ENCODE peak calls at places on chromosomes 13 and 19, in nine cellular contexts. K is left cardiac atrium; J is astrocyte of the spinal cord; G is activated CD4-positive, CD25-positive, alpha-beta regulatory T cell treated with anti-CD3 and anti-CD28 coated beads, Interleukin-2, amount 50 U/mL, for 16 hours; A is NCI-H526 treated with DMSO at 0.1 percent for 48 hours; Z is OCI-LY7; N is NCI-H1092; U is colonic mucosa; T is naive B cell. Y is an unnamed sample.

GRCh38 chr19:30393046-30393445 is 20.9 kb downstream of the ZNF536 start:
- DNase-seq in T (no peak), J (no peak), N (no peak), A (no peak), Z (no peak), U (no peak), K (no peak), G (no peak), Y (no peak)

GRCh38 chr19:926595-927043 is 784 bp downstream of the ARID3A start:
- DNase-seq in U (peak), Z (peak), J (peak), N (no peak), T (peak), G (no peak), K (peak), A (no peak), Y (no peak)

GRCh38 chr13:43785681-43786471 is 896 bp downstream of the ENOX1 start:
- DNase-seq in N (peak), T (peak), K (peak), Z (peak), A (peak), U (peak), G (no peak), J (peak), Y (no peak)

GRCh38 chr19:49430678-49431329 is 5.6 kb downstream of the GFY start:
- DNase-seq in U (no peak), G (no peak), K (no peak), Z (peak), A (no peak), J (no peak), T (no peak), N (no peak), Y (no peak)

GRCh38 chr13:59201836-59202235 is 961.9 kb downstream of the DIAPH3 start:
- DNase-seq in J (no peak), A (no peak), Z (no peak), U (no peak), K (no peak), T (no peak), N (no peak), G (no peak), Y (no peak)

GRCh38 chr19:10142701-10143375 is 23.1 kb upstream of the EIF3G start:
- DNase-seq in N (no peak), K (no peak), T (no peak), U (no peak), J (no peak), G (peak), Z (no peak), A (no peak), Y (no peak)

GRCh38 chr13:45362939-45363338 is 22.0 kb upstream of the TPT1 start:
- DNase-seq in G (no peak), K (no peak), T (no peak), A (no peak), N (no peak), Z (peak), U (no peak), J (no peak), Y (no peak)

GRCh38 chr13:99217461-99218101 is 16.9 kb downstream of the UBAC2 start:
- DNase-seq in T (no peak), G (no peak), U (no peak), J (no peak), Z (no peak), K (no peak), N (peak), A (no peak), Y (no peak)

GRCh38 chr13:74886496-74886895 is 595.5 kb downstream of the TBC1D4 start:
- DNase-seq in T (no peak), N (no peak), U (no peak), A (no peak), K (no peak), J (peak), Z (no peak), G (no peak), Y (no peak)

GRCh38 chr13:33280550-33280905 is 5.0 kb downstream of the STARD13 start:
- DNase-seq in T (no peak), A (no peak), G (no peak), Z (no peak), N (no peak), K (no peak), U (no peak), J (no peak), Y (no peak)

GRCh38 chr13:28488376-28489005 is 6.4 kb downstream of the FLT1 start:
- DNase-seq in T (no peak), Z (no peak), N (no peak), K (no peak), G (no peak), U (no peak), A (no peak), J (no peak), Y (no peak)

GRCh38 chr19:16470541-16470910 is 1.2 kb downstream of the EPS15L1 start:
- DNase-seq in G (no peak), K (no peak), J (no peak), T (no peak), A (no peak), Z (no peak), U (no peak), N (no peak), Y (no peak)

GRCh38 chr13:79678100-79678499 is 197.1 kb downstream of the NDFIP2 start:
- DNase-seq in N (no peak), G (no peak), A (no peak), K (no peak), U (no peak), T (no peak), Z (no peak), J (peak), Y (no peak)

GRCh38 chr13:27425918-27426630 is 1.7 kb downstream of the GTF3A start:
- DNase-seq in K (peak), J (peak), G (peak), A (peak), T (peak), U (peak), Z (peak), N (peak), Y (no peak)